ENCODE peak calls at places on chromosomes 11 and 22, in eight cellular contexts. O is breast epithelium, Z is prostate gland, P is esophagus squamous epithelium, T is heart left ventricle, E is spleen, M is uterus, J is HCT116. V is an unnamed sample.

GRCh38 chr11:73143126-73143838 is 1.2 kb upstream of the FCHSD2 start:
- DNase-seq in O (no peak), Z (no peak), P (no peak), T (no peak), E (no peak), M (no peak), J (no peak), V (no peak)

GRCh38 chr11:37504066-37504611 is 906.1 kb upstream of the RAG2 start:
- DNase-seq in O (no peak), Z (no peak), P (no peak), T (no peak), E (no peak), M (no peak), J (no peak), V (no peak)

GRCh38 chr22:29998627-29999026 is 81.6 kb upstream of the HORMAD2 start:
- DNase-seq in O (no peak), Z (no peak), P (no peak), T (no peak), E (no peak), M (no peak), J (no peak), V (no peak)

GRCh38 chr11:131682373-131683015 is 312.1 kb downstream of the NTM start:
- DNase-seq in O (no peak), Z (no peak), P (no peak), T (no peak), E (no peak), M (no peak), J (no peak), V (peak)

GRCh38 chr11:15412054-15412453 is 297.3 kb downstream of the INSC start:
- DNase-seq in O (no peak), Z (no peak), P (no peak), T (no peak), E (no peak), M (no peak), J (no peak), V (no peak)

GRCh38 chr11:126816655-126817054 is 183.9 kb downstream of the KIRREL3 start:
- DNase-seq in O (no peak), Z (no peak), P (no peak), T (no peak), E (no peak), M (no peak), J (no peak), V (no peak)

GRCh38 chr11:122261546-122261945 is 145.5 kb upstream of the BLID start:
- DNase-seq in O (no peak), Z (no peak), P (no peak), T (no peak), E (no peak), M (no peak), J (no peak), V (no peak)

GRCh38 chr11:69127884-69128283 is 27.9 kb upstream of the SMIM38 start:
- DNase-seq in O (no peak), Z (no peak), P (no peak), T (no peak), E (no peak), M (no peak), J (no peak), V (no peak)

GRCh38 chr22:30309981-30310672 is 16.6 kb downstream of the TBC1D10A start:
- DNase-seq in O (peak), Z (peak), P (no peak), T (no peak), E (no peak), M (peak), J (no peak), V (no peak)

GRCh38 chr11:88629496-88629895 is 292.0 kb upstream of the CTSC start:
- DNase-seq in O (no peak), Z (no peak), P (no peak), T (no peak), E (no peak), M (no peak), J (no peak), V (no peak)

GRCh38 chr11:125519865-125520834 is 24.1 kb upstream of the FEZ1 start:
- DNase-seq in O (no peak), Z (no peak), P (no peak), T (no peak), E (no peak), M (no peak), J (no peak), V (no peak)

GRCh38 chr11:92266821-92267220 is 42.2 kb downstream of the FAT3 start:
- DNase-seq in O (no peak), Z (no peak), P (no peak), T (no peak), E (no peak), M (no peak), J (no peak), V (no peak)

GRCh38 chr22:21873619-21874018 is 6.2 kb upstream of the MAPK1 start:
- DNase-seq in O (no peak), Z (no peak), P (no peak), T (no peak), E (no peak), M (no peak), J (no peak), V (no peak)

GRCh38 chr11:62601364-62602140 is at the start of gene MTA2:
- DNase-seq in O (peak), Z (peak), P (peak), T (peak), E (peak), M (peak), J (peak), V (peak)

GRCh38 chr11:62599909-62600308 is 1.8 kb downstream of the MTA2 start:
- DNase-seq in O (no peak), Z (peak), P (no peak), T (no peak), E (no peak), M (no peak), J (no peak), V (no peak)

GRCh38 chr11:62600367-62601113 is 1.1 kb downstream of the MTA2 start:
- DNase-seq in O (no peak), Z (no peak), P (no peak), T (no peak), E (no peak), M (no peak), J (no peak), V (no peak)

GRCh38 chr11:62601114-62601363 is 626 bp downstream of the MTA2 start:
- DNase-seq in O (no peak), Z (no peak), P (no peak), T (peak), E (peak), M (no peak), J (no peak), V (no peak)

DNA sequence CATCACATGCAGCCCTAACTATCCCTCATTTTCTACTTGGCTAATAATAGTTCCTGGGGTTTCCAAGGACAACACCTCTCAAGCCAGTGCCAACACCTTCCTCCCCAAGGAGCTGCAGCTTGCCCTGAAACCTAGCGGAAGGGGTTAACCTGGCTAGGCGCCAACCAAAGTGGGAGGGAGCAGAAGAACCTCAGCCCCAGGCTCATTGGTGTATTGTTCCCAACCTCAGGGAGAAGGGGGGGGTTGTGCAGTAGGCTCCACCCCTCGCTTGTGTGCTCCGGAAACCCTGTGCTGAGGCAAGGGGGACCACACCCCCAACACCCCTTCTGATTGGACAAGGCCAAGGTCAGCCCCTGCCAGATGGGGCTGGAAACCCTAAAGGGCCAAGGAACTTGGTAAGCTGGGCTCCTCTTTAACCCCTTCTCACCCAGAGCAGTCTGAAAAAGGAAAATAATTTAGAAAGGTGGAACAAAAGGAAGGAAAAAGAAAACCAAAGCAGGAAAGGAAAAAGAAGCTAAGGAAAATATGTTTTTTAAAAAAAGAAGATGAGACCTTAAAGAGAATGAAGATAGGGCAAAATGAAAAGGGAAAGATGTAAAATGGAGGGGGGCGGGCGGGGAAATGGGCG is 2.5 kb downstream of the MTA2 start:
- DNase-seq in O (peak), Z (peak), P (peak), T (peak), E (peak), M (peak), J (peak), V (peak)
- TF ChIP-seq POLR2A in O (no peak), Z (no peak), P (no peak), T (no peak), E (no peak), M (no peak), J (no peak), V (no peak)

GRCh38 chr11:12434255-12434654 is 56.9 kb downstream of the PARVA start:
- DNase-seq in O (no peak), Z (no peak), P (no peak), T (no peak), E (no peak), M (peak), J (no peak), V (no peak)
- H3K27ac ChIP-seq in O (peak), Z (peak), P (peak), T (peak), E (no peak), M (peak), J (no peak), V (peak)

GRCh38 chr11:65612691-65613090 is 1.3 kb downstream of the MAP3K11 start:
- DNase-seq in O (no peak), Z (no peak), P (no peak), T (no peak), E (peak), M (no peak), J (no peak), V (no peak)
- H3K4me3 ChIP-seq in O (peak), Z (peak), P (peak), T (peak), E (peak), M (peak), J (peak), V (peak)

GRCh38 chr11:19996591-19996990 is 163.7 kb downstream of the DBX1 start:
- DNase-seq in O (no peak), Z (no peak), P (no peak), T (no peak), E (no peak), M (no peak), J (no peak), V (no peak)

GRCh38 chr11:19994712-19995111 is 165.6 kb downstream of the DBX1 start:
- DNase-seq in O (no peak), Z (no peak), P (no peak), T (no peak), E (no peak), M (no peak), J (no peak), V (no peak)

GRCh38 chr11:19992998-19993397 is 167.3 kb downstream of the DBX1 start:
- DNase-seq in O (no peak), Z (no peak), P (no peak), T (no peak), E (no peak), M (no peak), J (no peak), V (no peak)

GRCh38 chr11:19992162-19992561 is 168.1 kb downstream of the DBX1 start:
- DNase-seq in O (no peak), Z (no peak), P (no peak), T (no peak), E (no peak), M (no peak), J (no peak), V (no peak)

GRCh38 chr11:19995131-19995530 is 165.1 kb downstream of the DBX1 start:
- DNase-seq in O (peak), Z (no peak), P (no peak), T (no peak), E (no peak), M (no peak), J (peak), V (no peak)
- TF ChIP-seq POLR2A in O (no peak), Z (no peak), P (no peak), T (peak), E (no peak), M (no peak), J (no peak), V (no peak)

DNA sequence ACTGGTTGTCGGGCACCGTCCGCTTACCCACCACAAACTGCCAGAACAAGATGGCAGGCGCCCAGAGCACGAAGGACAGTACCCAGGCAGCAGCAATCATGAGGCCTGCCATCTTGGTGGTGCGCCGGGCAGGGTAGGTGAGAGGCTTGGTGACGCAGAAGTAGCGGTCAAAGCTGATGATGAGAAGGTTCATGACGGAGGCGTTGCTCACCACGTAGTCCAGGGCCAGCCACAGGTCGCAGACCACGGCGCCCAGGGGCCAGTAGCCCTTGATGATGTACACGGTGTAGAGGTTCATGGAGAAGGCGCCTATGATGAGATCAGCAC is 4.5 kb downstream of the MDK start:
- DNase-seq in O (no peak), Z (no peak), P (no peak), T (no peak), E (no peak), M (no peak), J (no peak), V (no peak)
- H3K27ac ChIP-seq in O (no peak), Z (no peak), P (no peak), T (no peak), E (no peak), M (no peak), J (no peak), V (no peak)

GRCh38 chr11:105032495-105032894 is 2.4 kb downstream of the CASP1 start:
- DNase-seq in O (no peak), Z (no peak), P (no peak), T (no peak), E (no peak), M (no peak), J (no peak), V (no peak)

GRCh38 chr11:105033344-105033743 is 1.6 kb downstream of the CASP1 start:
- DNase-seq in O (no peak), Z (no peak), P (no peak), T (no peak), E (no peak), M (no peak), J (no peak), V (no peak)

GRCh38 chr11:105035262-105035620 is 297 bp upstream of the CASP1 start:
- DNase-seq in O (no peak), Z (no peak), P (no peak), T (no peak), E (no peak), M (no peak), J (no peak), V (no peak)

GRCh38 chr11:105033781-105034180 is 1.2 kb downstream of the CASP1 start:
- DNase-seq in O (no peak), Z (no peak), P (no peak), T (no peak), E (no peak), M (no peak), J (no peak), V (no peak)
- H3K4me3 ChIP-seq in O (peak), Z (no peak), P (no peak), T (peak), E (peak), M (no peak), J (no peak), V (peak)

GRCh38 chr11:97107604-97108003 is 717.8 kb downstream of the JRKL start:
- DNase-seq in O (no peak), Z (no peak), P (no peak), T (no peak), E (no peak), M (no peak), J (no peak), V (no peak)

GRCh38 chr11:97110376-97110775 is 720.6 kb downstream of the JRKL start:
- DNase-seq in O (no peak), Z (no peak), P (no peak), T (no peak), E (no peak), M (no peak), J (no peak), V (no peak)

GRCh38 chr11:97109078-97109477 is 719.3 kb downstream of the JRKL start:
- DNase-seq in O (no peak), Z (no peak), P (no peak), T (no peak), E (no peak), M (no peak), J (no peak), V (no peak)

GRCh38 chr11:97111559-97111958 is 721.7 kb downstream of the JRKL start:
- DNase-seq in O (no peak), Z (no peak), P (no peak), T (no peak), E (no peak), M (no peak), J (no peak), V (no peak)
- TF ChIP-seq POLR2A in O (no peak), Z (no peak), P (no peak), T (no peak), E (no peak), M (no peak), J (no peak), V (no peak)

GRCh38 chr11:12157241-12157661 is 46.9 kb downstream of the MICAL2 start:
- DNase-seq in O (no peak), Z (no peak), P (no peak), T (no peak), E (no peak), M (peak), J (no peak), V (no peak)
- H3K27ac ChIP-seq in O (peak), Z (no peak), P (no peak), T (peak), E (no peak), M (peak), J (no peak), V (peak)

GRCh38 chr22:35841907-35842518 is 124.3 kb downstream of the APOL5 start:
- DNase-seq in O (no peak), Z (no peak), P (no peak), T (no peak), E (no peak), M (no peak), J (no peak), V (no peak)
- H3K4me3 ChIP-seq in O (no peak), Z (no peak), P (no peak), T (no peak), E (no peak), M (no peak), J (no peak), V (no peak)